ENCODE peak calls at places on chromosomes 12 and 14, in six cellular contexts. D, T, K, C, Q and A are unnamed samples.

GRCh38 chr14:99134333-99135046 is 137.5 kb downstream of the BCL11B start:
- DNase-seq in Q (peak), D (no peak), C (no peak), K (no peak), T (no peak), A (no peak)

GRCh38 chr12:25089738-25090137 is 105.2 kb downstream of the DNAI7 start:
- DNase-seq in Q (no peak), T (no peak), D (no peak), C (no peak), K (no peak), A (no peak)

GRCh38 chr14:52693004-52693403 is 2.4 kb downstream of the ERO1A start:
- DNase-seq in C (no peak), K (no peak), Q (no peak), T (no peak), D (no peak), A (no peak)

GRCh38 chr14:92665699-92666110 is 82.7 kb downstream of the LGMN start:
- DNase-seq in C (no peak), Q (no peak), K (no peak), T (no peak), D (no peak), A (no peak)

GRCh38 chr14:100304825-100305445 is 1.3 kb downstream of the SLC25A29 start:
- DNase-seq in T (peak), K (no peak), D (no peak), Q (peak), C (no peak), A (peak)

GRCh38 chr14:99132821-99133562 is 139.0 kb downstream of the BCL11B start:
- DNase-seq in Q (peak), K (no peak), T (no peak), C (no peak), D (peak), A (peak)

GRCh38 chr12:132955094-132955932 is 793 bp downstream of the ZNF605 start:
- DNase-seq in T (peak), Q (no peak), D (peak), K (no peak), C (peak), A (peak)

GRCh38 chr12:5493018-5493417 is 61.1 kb downstream of the NTF3 start:
- DNase-seq in Q (no peak), D (no peak), C (no peak), T (peak), K (no peak), A (no peak)

GRCh38 chr12:126482238-126482889 is 1417.1 kb downstream of the AACS start:
- DNase-seq in K (no peak), T (no peak), D (no peak), Q (no peak), C (no peak), A (no peak)

GRCh38 chr12:3998397-3998796 is 125.2 kb upstream of the PARP11 start:
- DNase-seq in K (no peak), T (no peak), C (no peak), D (no peak), Q (no peak), A (no peak)

GRCh38 chr14:102795060-102795925 is 18.0 kb downstream of the TRAF3 start:
- DNase-seq in Q (peak), D (peak), T (peak), C (no peak), K (no peak), A (peak)

GRCh38 chr12:1949771-1950470 is 31.5 kb upstream of the CACNA2D4 start:
- DNase-seq in C (no peak), T (no peak), D (no peak), K (no peak), Q (no peak), A (no peak)

GRCh38 chr12:124700810-124701594 is 133.6 kb upstream of the NCOR2 start:
- DNase-seq in K (no peak), T (no peak), C (no peak), Q (peak), D (no peak), A (no peak)

GRCh38 chr12:100858658-100859057 is 64.1 kb downstream of the ANO4 start:
- DNase-seq in K (no peak), Q (no peak), D (no peak), T (no peak), C (no peak), A (no peak)

GRCh38 chr12:108644743-108645120 is 11.0 kb upstream of the SELPLG start:
- DNase-seq in Q (peak), D (no peak), T (no peak), K (no peak), C (no peak), A (no peak)

GRCh38 chr12:46452061-46452615 is 79.6 kb upstream of the SLC38A2 start:
- DNase-seq in Q (no peak), K (no peak), C (no peak), T (no peak), D (no peak), A (no peak)

GRCh38 chr14:73295198-73295796 is 58.0 kb downstream of the PAPLN start:
- DNase-seq in T (peak), C (no peak), Q (no peak), D (no peak), K (no peak), A (no peak)

GRCh38 chr14:22163051-22163450 is 426.0 kb downstream of the DAD1 start:
- DNase-seq in C (no peak), Q (no peak), D (no peak), T (no peak), K (no peak), A (no peak)